ENCODE peak calls at places on chromosomes 16 and 17, in ten cellular contexts. L is OCI-M1, R is ovary, F is HEK293T, J is BE2C, U is neuronal stem cell, Y is cardiac fibroblast, P is left ventricle myocardium inferior, T is COR-L47, O is hepatic stellate cell. V is an unnamed sample.

GRCh38 chr17:28334176-28334575 is 1.1 kb downstream of the IFT20 start:
- DNase-seq in L (peak), R (no peak), F (no peak), J (no peak), U (no peak), Y (peak), P (no peak), T (no peak), O (no peak), V (no peak)

GRCh38 chr17:45248132-45248936 is 13.6 kb downstream of the SPATA32 start:
- DNase-seq in L (peak), R (no peak), F (peak), J (no peak), U (peak), Y (no peak), P (no peak), T (peak), O (no peak), V (peak)

GRCh38 chr16:82653550-82654511 is 27.1 kb downstream of the CDH13 start:
- DNase-seq in L (peak), R (no peak), F (no peak), J (no peak), U (no peak), Y (peak), P (no peak), T (no peak), O (peak), V (peak)

GRCh38 chr17:57170866-57171265 is 85.5 kb upstream of the MSI2 start:
- DNase-seq in L (no peak), R (no peak), F (no peak), J (no peak), U (no peak), Y (no peak), P (no peak), T (no peak), O (no peak), V (no peak)

GRCh38 chr17:76014100-76014924 is 12.8 kb downstream of the EVPL start:
- DNase-seq in L (peak), R (peak), F (peak), J (peak), U (peak), Y (peak), P (peak), T (peak), O (peak), V (peak)

GRCh38 chr17:80036715-80037477 is 454 bp downstream of the CCDC40 start:
- DNase-seq in L (no peak), R (no peak), F (peak), J (peak), U (peak), Y (peak), P (no peak), T (peak), O (peak), V (no peak)

GRCh38 chr16:48629016-48629415 is 19.0 kb upstream of the N4BP1 start:
- DNase-seq in L (no peak), R (no peak), F (no peak), J (no peak), U (no peak), Y (no peak), P (no peak), T (no peak), O (no peak), V (no peak)

GRCh38 chr17:12996357-12996756 is 21.5 kb downstream of the ELAC2 start:
- DNase-seq in L (no peak), R (no peak), F (no peak), J (no peak), U (no peak), Y (no peak), P (no peak), T (no peak), O (no peak), V (no peak)

GRCh38 chr16:7691533-7691932 is 358.9 kb downstream of the RBFOX1 start:
- DNase-seq in L (no peak), R (no peak), F (no peak), J (no peak), U (no peak), Y (no peak), P (no peak), T (no peak), O (no peak), V (no peak)

GRCh38 chr16:20612551-20613470 is 36.6 kb upstream of the ACSM2B start:
- DNase-seq in L (no peak), R (peak), F (no peak), J (no peak), U (no peak), Y (no peak), P (peak), T (no peak), O (no peak), V (no peak)

V was measured in NB4.